ENCODE peak calls at places on chromosomes 1 and 21, in six cellular contexts. One of them, this sample, is unnamed.

GRCh38 chr1:27876341-27877114 is 4.2 kb downstream of the THEMIS2 start:
- DNase-seq in K562: no peak
- DNase-seq in GM12878: no peak
- DNase-seq in SK-N-SH: no peak
- DNase-seq in H1: no peak
- DNase-seq in HepG2: no peak
- DNase-seq in this sample: no peak

GRCh38 chr21:28617300-28617699 is 375.4 kb downstream of the LTN1 start:
- DNase-seq in GM12878: no peak
- DNase-seq in SK-N-SH: no peak
- DNase-seq in H1: no peak
- DNase-seq in HepG2: no peak
- DNase-seq in K562: no peak
- DNase-seq in this sample: no peak

GRCh38 chr1:31984419-31985347 is 29.0 kb upstream of the KHDRBS1 start:
- DNase-seq in GM12878: no peak
- DNase-seq in HepG2: no peak
- DNase-seq in SK-N-SH: no peak
- DNase-seq in K562: no peak
- DNase-seq in H1: no peak
- DNase-seq in this sample: no peak

GRCh38 chr21:33817663-33818433 is 97.8 kb downstream of the ATP5PO start:
- DNase-seq in SK-N-SH: peak
- DNase-seq in K562: no peak
- DNase-seq in GM12878: no peak
- DNase-seq in H1: no peak
- DNase-seq in HepG2: no peak
- DNase-seq in this sample: peak

GRCh38 chr1:206887701-206888100 is 9.5 kb upstream of the IL24 start:
- DNase-seq in SK-N-SH: no peak
- DNase-seq in GM12878: no peak
- DNase-seq in HepG2: no peak
- DNase-seq in K562: no peak
- DNase-seq in H1: no peak
- DNase-seq in this sample: no peak

GRCh38 chr1:81209471-81209870 is 591.3 kb upstream of the ADGRL2 start:
- DNase-seq in H1: no peak
- DNase-seq in GM12878: no peak
- DNase-seq in HepG2: no peak
- DNase-seq in SK-N-SH: no peak
- DNase-seq in K562: no peak
- DNase-seq in this sample: no peak

GRCh38 chr21:38439336-38439900 is 58.9 kb downstream of the ERG start:
- DNase-seq in K562: no peak
- DNase-seq in SK-N-SH: no peak
- DNase-seq in H1: no peak
- DNase-seq in HepG2: no peak
- DNase-seq in GM12878: no peak
- DNase-seq in this sample: no peak

GRCh38 chr1:184695023-184695422 is 59.6 kb downstream of the EDEM3 start:
- DNase-seq in K562: no peak
- DNase-seq in H1: no peak
- DNase-seq in HepG2: no peak
- DNase-seq in SK-N-SH: no peak
- DNase-seq in GM12878: no peak
- DNase-seq in this sample: no peak

GRCh38 chr1:109532365-109533136 is 7.1 kb upstream of the GPR61 start:
- DNase-seq in SK-N-SH: peak
- DNase-seq in GM12878: no peak
- DNase-seq in K562: peak
- DNase-seq in H1: peak
- DNase-seq in HepG2: peak
- DNase-seq in this sample: peak

GRCh38 chr1:231921951-231922350 is 295.4 kb downstream of the DISC1 start:
- DNase-seq in HepG2: no peak
- DNase-seq in K562: no peak
- DNase-seq in SK-N-SH: no peak
- DNase-seq in GM12878: no peak
- DNase-seq in H1: no peak
- DNase-seq in this sample: no peak

GRCh38 chr1:91557039-91557690 is 56.5 kb downstream of the CDC7 start:
- DNase-seq in GM12878: no peak
- DNase-seq in SK-N-SH: no peak
- DNase-seq in K562: no peak
- DNase-seq in HepG2: no peak
- DNase-seq in H1: no peak
- DNase-seq in this sample: no peak

GRCh38 chr1:194174528-194174927 is 988.1 kb upstream of the B3GALT2 start:
- DNase-seq in K562: no peak
- DNase-seq in GM12878: no peak
- DNase-seq in SK-N-SH: no peak
- DNase-seq in H1: no peak
- DNase-seq in HepG2: no peak
- DNase-seq in this sample: no peak

GRCh38 chr1:206770531-206771352 is at the start of gene IL19:
- DNase-seq in K562: no peak
- DNase-seq in H1: no peak
- DNase-seq in HepG2: no peak
- DNase-seq in GM12878: no peak
- DNase-seq in SK-N-SH: no peak
- DNase-seq in this sample: peak

GRCh38 chr21:37455504-37455911 is 88.9 kb downstream of the DYRK1A start:
- DNase-seq in GM12878: no peak
- DNase-seq in HepG2: no peak
- DNase-seq in H1: no peak
- DNase-seq in SK-N-SH: no peak
- DNase-seq in K562: peak
- DNase-seq in this sample: no peak

GRCh38 chr1:89821322-89822108 is 683 bp downstream of the LRRC8D start:
- DNase-seq in GM12878: no peak
- DNase-seq in K562: peak
- DNase-seq in HepG2: peak
- DNase-seq in H1: peak
- DNase-seq in SK-N-SH: peak
- DNase-seq in this sample: no peak

GRCh38 chr1:193301746-193302145 is 115.3 kb upstream of the B3GALT2 start:
- DNase-seq in K562: no peak
- DNase-seq in SK-N-SH: no peak
- DNase-seq in H1: no peak
- DNase-seq in GM12878: no peak
- DNase-seq in HepG2: no peak
- DNase-seq in this sample: no peak

GRCh38 chr1:212990276-212990675 is 25.4 kb downstream of the ANGEL2 start:
- DNase-seq in H1: no peak
- DNase-seq in GM12878: no peak
- DNase-seq in K562: no peak
- DNase-seq in SK-N-SH: no peak
- DNase-seq in HepG2: no peak
- DNase-seq in this sample: no peak

GRCh38 chr1:212983482-212983881 is 32.2 kb downstream of the ANGEL2 start:
- DNase-seq in HepG2: no peak
- DNase-seq in K562: no peak
- DNase-seq in H1: peak
- DNase-seq in SK-N-SH: no peak
- DNase-seq in GM12878: no peak
- DNase-seq in this sample: no peak

GRCh38 chr1:212984522-212985291 is 31.0 kb downstream of the ANGEL2 start:
- DNase-seq in K562: no peak
- DNase-seq in H1: peak
- DNase-seq in SK-N-SH: no peak
- DNase-seq in GM12878: no peak
- DNase-seq in HepG2: no peak
- DNase-seq in this sample: no peak

GRCh38 chr1:212982430-212983152 is 32.2 kb downstream of the VASH2 start:
- DNase-seq in H1: peak
- DNase-seq in HepG2: no peak
- DNase-seq in GM12878: no peak
- DNase-seq in SK-N-SH: no peak
- DNase-seq in K562: no peak
- DNase-seq in this sample: no peak

GRCh38 chr1:212987702-212988322 is 27.9 kb downstream of the ANGEL2 start:
- DNase-seq in SK-N-SH: no peak
- DNase-seq in GM12878: no peak
- DNase-seq in H1: no peak
- DNase-seq in HepG2: no peak
- DNase-seq in K562: no peak
- DNase-seq in this sample: no peak
- TF ChIP-seq GABPA in SK-N-SH: no peak
- TF ChIP-seq GABPA in GM12878: no peak
- TF ChIP-seq GABPA in H1: no peak
- TF ChIP-seq GABPA in HepG2: no peak
- TF ChIP-seq GABPA in K562: no peak
- TF ChIP-seq GABPA in this sample: no peak

DNA sequence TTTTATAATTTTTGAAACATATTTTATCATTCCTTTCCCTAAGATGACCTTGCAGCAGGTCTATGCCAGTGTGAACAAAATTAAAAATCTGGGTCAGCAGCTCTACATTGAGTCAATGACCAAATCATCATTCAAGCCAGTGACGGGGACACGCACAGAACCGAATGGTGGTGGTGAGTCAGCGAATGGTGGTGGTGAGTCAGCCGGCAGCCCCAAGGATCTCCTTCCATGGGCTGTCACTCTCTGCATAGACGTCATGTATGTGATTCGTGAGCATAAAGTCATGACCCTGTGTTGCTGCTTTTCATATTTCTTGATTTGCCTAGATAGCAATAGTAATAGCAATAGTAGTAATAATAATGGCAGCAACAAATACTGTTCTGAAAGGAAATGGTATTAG is 26.3 kb downstream of the PER3 start:
- DNase-seq in K562: peak
- DNase-seq in H1: no peak
- DNase-seq in HepG2: no peak
- DNase-seq in SK-N-SH: no peak
- DNase-seq in GM12878: no peak
- DNase-seq in this sample: no peak
- TF ChIP-seq GABPA in K562: no peak
- TF ChIP-seq GABPA in H1: no peak
- TF ChIP-seq GABPA in HepG2: no peak
- TF ChIP-seq GABPA in SK-N-SH: no peak
- TF ChIP-seq GABPA in GM12878: no peak
- TF ChIP-seq GABPA in this sample: no peak

DNA sequence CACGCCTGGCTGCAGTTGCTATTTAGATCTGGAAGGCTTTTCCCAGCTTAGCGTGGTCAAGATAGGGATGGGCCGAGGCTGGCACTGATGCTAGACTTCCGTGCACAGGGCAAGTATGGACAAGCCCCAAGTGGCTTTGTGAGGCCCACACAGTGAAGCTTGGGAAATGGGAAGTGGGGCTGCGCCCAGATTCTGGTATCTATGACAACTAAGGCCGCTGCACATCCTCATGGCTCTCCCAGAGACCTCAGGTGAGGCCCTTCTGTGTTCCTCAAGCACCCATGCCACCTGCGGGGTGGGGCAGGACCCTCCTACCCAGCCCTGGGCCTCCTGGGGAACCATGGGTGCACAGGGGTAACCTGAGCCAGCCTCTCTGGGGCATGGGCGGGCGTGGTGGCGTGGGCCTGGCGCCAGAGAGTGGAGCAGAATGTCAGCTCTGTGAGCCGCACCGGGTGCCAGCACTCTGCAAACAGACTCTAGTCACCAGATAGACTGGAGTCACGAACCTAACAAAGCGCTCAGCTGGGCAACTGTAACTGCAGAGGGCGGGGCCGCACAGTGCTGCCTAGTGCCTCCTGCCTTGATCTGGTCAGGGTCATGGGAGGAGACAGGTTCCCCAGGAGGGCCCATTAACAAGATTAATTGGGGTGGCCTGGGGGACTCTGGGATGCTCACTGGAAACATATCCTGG is 46.4 kb downstream of the ELF3 start:
- DNase-seq in HepG2: peak
- DNase-seq in H1: no peak
- DNase-seq in K562: peak
- DNase-seq in SK-N-SH: no peak
- DNase-seq in GM12878: no peak
- DNase-seq in this sample: no peak
- TF ChIP-seq GABPA in HepG2: no peak
- TF ChIP-seq GABPA in H1: no peak
- TF ChIP-seq GABPA in K562: no peak
- TF ChIP-seq GABPA in SK-N-SH: no peak
- TF ChIP-seq GABPA in GM12878: no peak
- TF ChIP-seq GABPA in this sample: no peak

GRCh38 chr1:234589064-234589765 is 20.8 kb downstream of the IRF2BP2 start:
- DNase-seq in H1: no peak
- DNase-seq in GM12878: no peak
- DNase-seq in SK-N-SH: no peak
- DNase-seq in HepG2: no peak
- DNase-seq in K562: no peak
- DNase-seq in this sample: no peak
- TF ChIP-seq GABPA in H1: no peak
- TF ChIP-seq GABPA in GM12878: no peak
- TF ChIP-seq GABPA in SK-N-SH: no peak
- TF ChIP-seq GABPA in HepG2: no peak
- TF ChIP-seq GABPA in K562: no peak
- TF ChIP-seq GABPA in this sample: no peak

GRCh38 chr1:153122831-153123421 is 9.6 kb upstream of the SPRR2F start:
- DNase-seq in SK-N-SH: no peak
- DNase-seq in H1: peak
- DNase-seq in HepG2: no peak
- DNase-seq in GM12878: peak
- DNase-seq in K562: no peak
- DNase-seq in this sample: no peak
- TF ChIP-seq GABPA in SK-N-SH: no peak
- TF ChIP-seq GABPA in H1: no peak
- TF ChIP-seq GABPA in HepG2: no peak
- TF ChIP-seq GABPA in GM12878: no peak
- TF ChIP-seq GABPA in K562: no peak
- TF ChIP-seq GABPA in this sample: no peak

GRCh38 chr1:155940531-155940992 is 876 bp upstream of the RXFP4 start:
- DNase-seq in HepG2: peak
- DNase-seq in GM12878: no peak
- DNase-seq in H1: no peak
- DNase-seq in K562: no peak
- DNase-seq in SK-N-SH: peak
- DNase-seq in this sample: peak

GRCh38 chr1:155941845-155942507 is 538 bp downstream of the RXFP4 start:
- DNase-seq in HepG2: no peak
- DNase-seq in SK-N-SH: no peak
- DNase-seq in H1: no peak
- DNase-seq in K562: no peak
- DNase-seq in GM12878: no peak
- DNase-seq in this sample: no peak

GRCh38 chr1:155940993-155941844 is at the start of gene RXFP4:
- DNase-seq in SK-N-SH: no peak
- DNase-seq in HepG2: peak
- DNase-seq in GM12878: no peak
- DNase-seq in H1: no peak
- DNase-seq in K562: no peak
- DNase-seq in this sample: no peak

GRCh38 chr1:155944396-155944728 is 2.9 kb downstream of the RXFP4 start:
- DNase-seq in HepG2: no peak
- DNase-seq in H1: no peak
- DNase-seq in K562: no peak
- DNase-seq in SK-N-SH: peak
- DNase-seq in GM12878: no peak
- DNase-seq in this sample: peak

GRCh38 chr1:155942578-155943141 is 1.2 kb downstream of the RXFP4 start:
- DNase-seq in GM12878: no peak
- DNase-seq in H1: no peak
- DNase-seq in K562: no peak
- DNase-seq in SK-N-SH: peak
- DNase-seq in HepG2: no peak
- DNase-seq in this sample: no peak
- TF ChIP-seq GABPA in GM12878: no peak
- TF ChIP-seq GABPA in H1: no peak
- TF ChIP-seq GABPA in K562: no peak
- TF ChIP-seq GABPA in SK-N-SH: no peak
- TF ChIP-seq GABPA in HepG2: no peak
- TF ChIP-seq GABPA in this sample: no peak